ENCODE peak calls at places on chromosomes 11 and 22, in eight cellular contexts. D, Q, O, Z, H, A, X and U are unnamed samples.

GRCh38 chr22:26367402-26368245 is 61.4 kb upstream of the ASPHD2 start:
- DNase-seq in D (peak; percentile 52), Q (no peak), O (peak; percentile 41), Z (peak; percentile 73), H (no peak), A (no peak), X (no peak), U (no peak)

GRCh38 chr11:35478411-35479139 is 46.8 kb downstream of the PAMR1 start:
- DNase-seq in D (no peak), Q (peak; percentile 63), O (peak; percentile 34), Z (no peak), H (no peak), A (no peak), X (peak; percentile 72), U (no peak)

GRCh38 chr11:26778000-26778757 is 56.3 kb upstream of the SLC5A12 start:
- DNase-seq in D (no peak), Q (no peak), O (no peak), Z (peak; percentile 39), H (peak; percentile 76), A (no peak), X (no peak), U (no peak)

GRCh38 chr22:50306753-50307749 is at the start of gene PLXNB2:
- DNase-seq in D (no peak), Q (peak; percentile 87), O (peak; percentile 84), Z (peak; percentile 78), H (no peak), A (peak; percentile 91), X (peak; percentile 82), U (peak; percentile 53)

GRCh38 chr11:12867531-12867930 is 141.6 kb upstream of the RASSF10 start:
- DNase-seq in D (no peak), Q (no peak), O (no peak), Z (no peak), H (no peak), A (no peak), X (no peak), U (no peak)

GRCh38 chr11:108857382-108857781 is 192.5 kb downstream of the DDX10 start:
- DNase-seq in D (no peak), Q (no peak), O (no peak), Z (no peak), H (no peak), A (no peak), X (no peak), U (no peak)

GRCh38 chr11:116224154-116224888 is 548.5 kb downstream of the BUD13 start:
- DNase-seq in D (peak; percentile 26), Q (peak; percentile 42), O (peak; percentile 58), Z (peak; percentile 29), H (no peak), A (no peak), X (no peak), U (peak; percentile 0)

GRCh38 chr11:112016765-112017356 is 8.3 kb upstream of the DLAT start:
- DNase-seq in D (no peak), Q (no peak), O (no peak), Z (peak; percentile 39), H (peak; percentile 72), A (no peak), X (no peak), U (no peak)

GRCh38 chr11:106956887-106957505 is 61.3 kb downstream of the GUCY1A2 start:
- DNase-seq in D (no peak), Q (no peak), O (no peak), Z (no peak), H (no peak), A (no peak), X (no peak), U (no peak)

GRCh38 chr11:133969072-133969471 is 12.3 kb upstream of the IGSF9B start:
- DNase-seq in D (no peak), Q (no peak), O (no peak), Z (no peak), H (no peak), A (no peak), X (no peak), U (no peak)

GRCh38 chr11:22079133-22079847 is 113.6 kb upstream of the ANO5 start:
- DNase-seq in D (no peak), Q (no peak), O (no peak), Z (no peak), H (no peak), A (no peak), X (no peak), U (no peak)

GRCh38 chr11:20029193-20029592 is 131.1 kb downstream of the DBX1 start:
- DNase-seq in D (no peak), Q (no peak), O (no peak), Z (no peak), H (no peak), A (no peak), X (no peak), U (no peak)

GRCh38 chr22:31676700-31677099 is 14.7 kb upstream of the PISD start:
- DNase-seq in D (peak; percentile 72), Q (peak; percentile 90), O (peak; percentile 97), Z (peak; percentile 93), H (peak; percentile 74), A (peak; percentile 98), X (peak; percentile 91), U (peak; percentile 60)

GRCh38 chr11:58927393-58928081 is 11.8 kb upstream of the GLYATL1 start:
- DNase-seq in D (no peak), Q (peak; percentile 5), O (peak; percentile 56), Z (peak; percentile 36), H (no peak), A (no peak), X (peak; percentile 7), U (no peak)

GRCh38 chr11:63608353-63609345 is 5.6 kb downstream of the PLAAT3 start:
- DNase-seq in D (no peak), Q (no peak), O (peak; percentile 13), Z (peak; percentile 77), H (no peak), A (peak; percentile 52), X (no peak), U (no peak)

GRCh38 chr11:110000045-110000502 is 93.1 kb upstream of the ZC3H12C start:
- DNase-seq in D (no peak), Q (peak; percentile 13), O (no peak), Z (peak; percentile 92), H (peak; percentile 98), A (no peak), X (no peak), U (no peak)

GRCh38 chr11:124676386-124676785 is 2.7 kb downstream of the SPA17 start:
- DNase-seq in D (no peak), Q (no peak), O (no peak), Z (peak; percentile 35), H (no peak), A (peak; percentile 80), X (no peak), U (no peak)

GRCh38 chr11:37503411-37504065 is 905.5 kb upstream of the RAG2 start:
- DNase-seq in D (no peak), Q (no peak), O (no peak), Z (no peak), H (no peak), A (no peak), X (no peak), U (peak; percentile 42)